ENCODE peak calls at places on chromosomes 12 and 14, in four cellular contexts. W, B, N and V are unnamed samples.

GRCh38 chr14:99745307-99745951 is 47.8 kb upstream of the EML1 start:
- DNase-seq in W (no peak), B (peak; percentile 59), N (peak; percentile 67), V (peak; percentile 82)

GRCh38 chr12:67925551-67925950 is 63.7 kb upstream of the IFNG-AS1 start:
- DNase-seq in W (no peak), B (no peak), N (peak; percentile 56), V (no peak)

GRCh38 chr14:99273025-99273723 is 1.2 kb upstream of the BCL11B start:
- DNase-seq in W (no peak), B (no peak), N (no peak), V (no peak)

GRCh38 chr12:109855377-109855776 is 22.2 kb upstream of the TRPV4 start:
- DNase-seq in W (no peak), B (no peak), N (no peak), V (no peak)

GRCh38 chr12:2667716-2668440 is 126.9 kb upstream of the FKBP4 start:
- DNase-seq in W (no peak), B (no peak), N (no peak), V (no peak)

GRCh38 chr12:122471324-122472226 is 29.2 kb downstream of the ZCCHC8 start:
- DNase-seq in W (no peak), B (no peak), N (peak; percentile 88), V (peak; percentile 83)

GRCh38 chr12:102917026-102917787 is at the start of gene PAH:
- DNase-seq in W (no peak), B (no peak), N (no peak), V (no peak)

GRCh38 chr12:45934956-45935355 is 55.4 kb downstream of the SCAF11 start:
- DNase-seq in W (no peak), B (no peak), N (no peak), V (no peak)

DNA sequence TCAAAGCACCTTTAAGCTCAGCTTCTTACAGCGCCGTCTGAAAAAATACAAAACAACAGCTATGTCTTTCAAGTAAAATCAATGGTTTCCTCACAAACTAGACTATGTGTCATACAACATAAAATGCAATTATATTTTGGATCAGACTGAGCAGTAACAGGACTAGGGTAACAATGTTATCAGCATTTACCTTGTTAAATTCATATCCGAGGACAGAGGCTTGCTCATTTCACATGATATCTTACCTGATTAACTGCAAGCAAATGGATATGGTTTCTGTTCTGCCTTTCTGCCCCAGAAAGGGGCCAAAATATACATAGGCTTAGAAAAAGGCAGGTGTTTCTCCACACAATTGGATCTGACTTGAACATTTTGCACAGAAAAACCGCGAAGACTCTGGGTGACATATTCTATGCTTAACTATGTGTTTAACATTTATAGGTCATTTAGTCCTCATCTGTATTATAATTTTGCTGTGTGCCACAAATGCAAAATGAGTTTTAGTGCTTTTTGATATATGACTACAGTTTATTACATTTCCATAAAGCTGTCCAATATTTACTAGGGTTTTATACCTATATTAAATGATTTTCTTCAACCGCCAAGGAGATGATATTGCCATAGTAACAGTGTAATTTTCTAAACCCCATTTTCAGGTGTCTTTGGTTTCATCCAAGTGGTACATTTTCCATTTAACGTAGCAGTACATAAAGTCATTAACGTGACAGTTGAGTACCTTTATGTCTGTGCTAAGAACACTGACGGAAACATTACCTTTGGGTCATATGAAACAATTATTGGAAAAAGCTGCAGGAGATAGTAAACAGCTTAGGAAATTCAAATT is 249.3 kb upstream of the KRR1 start:
- DNase-seq in W (no peak), B (no peak), N (no peak), V (no peak)
- H3K4me3 ChIP-seq in W (no peak overlapping the region), B (no peak overlapping the region), N (no peak overlapping the region), V (no peak overlapping the region)

GRCh38 chr14:63632932-63633514 is 8.6 kb downstream of the WDR89 start:
- DNase-seq in W (no peak), B (no peak), N (peak; percentile 56), V (peak; percentile 43)

DNA sequence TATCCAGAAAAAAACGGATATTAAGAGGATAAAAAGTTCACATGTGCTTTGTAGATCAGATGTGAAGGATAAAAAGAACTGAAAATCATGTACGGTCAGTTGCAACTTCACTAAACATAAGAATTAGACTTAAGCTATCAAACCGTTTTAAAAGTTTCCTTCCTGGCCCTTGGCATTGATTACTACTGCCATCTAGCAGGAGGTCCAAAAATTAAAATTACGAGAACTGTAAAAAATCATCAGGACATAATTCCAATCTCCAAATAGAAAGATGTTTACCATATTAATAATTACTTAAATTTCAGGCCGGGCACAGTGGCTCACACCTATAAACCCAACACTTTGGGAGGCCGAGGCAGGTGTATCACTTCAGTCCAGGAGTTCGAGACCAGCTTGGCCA is 7.9 kb downstream of the WDR89 start:
- DNase-seq in W (no peak), B (no peak), N (peak; percentile 33), V (no peak)
- TF ChIP-seq CTCF in W (no peak), B (no peak), N (peak; percentile 32), V (no peak)

GRCh38 chr14:33794791-33795300 is 156.0 kb downstream of the EGLN3 start:
- DNase-seq in W (no peak), B (no peak), N (no peak), V (peak; percentile 50)

GRCh38 chr14:33790996-33791395 is 159.9 kb downstream of the EGLN3 start:
- DNase-seq in W (no peak), B (no peak), N (no peak), V (no peak)

GRCh38 chr14:33793711-33794110 is 157.2 kb downstream of the EGLN3 start:
- DNase-seq in W (no peak), B (no peak), N (no peak), V (no peak)

GRCh38 chr14:33791971-33792370 is 158.9 kb downstream of the EGLN3 start:
- DNase-seq in W (no peak), B (no peak), N (no peak), V (no peak)

DNA sequence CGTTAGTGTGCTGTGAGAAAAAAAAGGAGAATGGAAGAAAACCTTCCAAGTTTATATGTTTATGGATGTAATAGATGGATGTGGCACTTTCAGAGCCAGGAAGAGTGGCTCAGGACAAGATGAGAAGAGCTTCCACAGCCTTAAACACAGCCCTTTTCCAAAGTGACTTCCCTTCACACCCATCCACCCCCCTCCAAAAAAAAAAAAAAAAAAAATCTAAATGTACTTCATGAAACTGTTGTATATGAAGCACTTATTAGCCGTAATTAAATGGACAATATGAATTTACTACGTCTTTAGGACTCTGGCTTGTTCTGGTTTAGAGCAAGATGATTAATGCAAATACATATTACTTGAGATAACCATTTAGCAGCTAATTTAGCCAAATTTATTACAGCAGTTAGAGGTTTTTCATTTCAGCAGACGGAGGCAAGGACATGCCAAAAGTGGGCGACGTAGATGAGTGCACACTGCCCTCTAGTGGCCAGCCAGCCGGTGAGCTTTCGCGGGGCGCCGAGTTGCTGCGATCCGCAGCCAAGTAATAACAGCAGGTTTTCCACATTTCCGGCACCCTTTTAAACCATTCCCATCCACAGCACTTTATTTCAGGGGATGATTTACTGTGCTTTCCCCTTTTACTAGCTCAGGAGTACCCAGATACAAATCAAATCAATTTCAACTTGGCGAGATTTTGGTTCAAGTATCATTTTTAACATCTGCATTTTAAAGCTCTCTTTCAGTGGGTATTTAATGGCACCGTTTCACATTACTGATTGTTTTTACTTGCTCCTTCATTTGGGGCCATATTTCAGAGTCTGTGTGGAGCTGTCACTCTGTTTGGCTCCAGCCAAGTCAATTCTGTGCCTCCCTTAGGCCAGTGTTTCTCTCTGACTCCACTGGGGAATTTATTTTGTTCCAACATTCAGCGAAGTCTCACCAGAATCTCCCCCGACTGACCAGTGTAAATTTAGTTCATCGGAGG is 158.2 kb downstream of the EGLN3 start:
- DNase-seq in W (peak; percentile 75), B (peak; percentile 19), N (peak; percentile 89), V (peak; percentile 81)
- H3K4me3 ChIP-seq in W (peak overlapping the region; percentile 29), B (no peak overlapping the region), N (no peak overlapping the region), V (no peak overlapping the region)

GRCh38 chr14:87712386-87713113 is 280.4 kb downstream of the GALC start:
- DNase-seq in W (no peak), B (no peak), N (no peak), V (peak; percentile 2)
- TF ChIP-seq CTCF in W (no peak), B (no peak), N (no peak), V (no peak)

GRCh38 chr14:75724414-75725204 is 63.6 kb downstream of the TTLL5 start:
- DNase-seq in W (no peak), B (no peak), N (no peak), V (peak; percentile 29)
- H3K4me3 ChIP-seq in W (no peak overlapping the region), B (no peak overlapping the region), N (no peak overlapping the region), V (no peak overlapping the region)